ENCODE peak calls at places on chromosome 12, in five cellular contexts. R is Kasumi-1; S is IMR-90; V is left ventricle myocardium inferior; F is central memory CD4-positive, alpha-beta T cell. H is an unnamed sample.

GRCh38 chr12:6975297-6976032 is 4.8 kb downstream of the EMG1 start:
- DNase-seq in R (no peak), S (no peak), V (no peak), F (no peak), H (no peak)

GRCh38 chr12:88247241-88247643 is 105.1 kb downstream of the TMTC3 start:
- DNase-seq in R (no peak), S (peak), V (no peak), F (no peak), H (no peak)

GRCh38 chr12:26251600-26251999 is 56.2 kb downstream of the SSPN start:
- DNase-seq in R (no peak), S (no peak), V (peak), F (no peak), H (no peak)

GRCh38 chr12:1930816-1931597 is 12.6 kb upstream of the CACNA2D4 start:
- DNase-seq in R (no peak), S (no peak), V (no peak), F (no peak), H (no peak)

GRCh38 chr12:123655420-123655819 is 15.5 kb upstream of the TCTN2 start:
- DNase-seq in R (no peak), S (no peak), V (peak), F (no peak), H (no peak)

GRCh38 chr12:25051171-25051570 is 102.3 kb upstream of the BCAT1 start:
- DNase-seq in R (no peak), S (no peak), V (no peak), F (no peak), H (no peak)

GRCh38 chr12:108825205-108825950 is 32.0 kb downstream of the SSH1 start:
- DNase-seq in R (no peak), S (peak), V (no peak), F (no peak), H (peak)

GRCh38 chr12:39937119-39937518 is 168.8 kb downstream of the SLC2A13 start:
- DNase-seq in R (no peak), S (no peak), V (no peak), F (no peak), H (no peak)

GRCh38 chr12:95182868-95183415 is 34.3 kb downstream of the FGD6 start:
- DNase-seq in R (no peak), S (peak), V (no peak), F (no peak), H (no peak)

GRCh38 chr12:52633383-52633782 is 15.0 kb upstream of the KRT73 start:
- DNase-seq in R (peak), S (no peak), V (no peak), F (peak), H (peak)